ENCODE peak calls at places on chromosomes 12 and 14, in five cellular contexts. One of them, this sample, is unnamed.

GRCh38 chr14:100375273-100375962 is 52.3 kb downstream of the SLC25A47 start:
- DNase-seq in thyroid gland: peak; percentile 73
- DNase-seq in tibial artery: peak; percentile 78
- DNase-seq in astrocyte: peak; percentile 96
- DNase-seq in testis: no peak
- DNase-seq in this sample: peak; percentile 55

GRCh38 chr14:23284654-23285529 is 1.0 kb downstream of the HOMEZ start:
- DNase-seq in thyroid gland: no peak
- DNase-seq in tibial artery: no peak
- DNase-seq in astrocyte: no peak
- DNase-seq in testis: peak; percentile 37
- DNase-seq in this sample: no peak

GRCh38 chr12:44765796-44766195 is 110.3 kb downstream of the NELL2 start:
- DNase-seq in thyroid gland: no peak
- DNase-seq in tibial artery: no peak
- DNase-seq in astrocyte: no peak
- DNase-seq in testis: no peak
- DNase-seq in this sample: no peak

GRCh38 chr12:89706551-89707348 is 1.9 kb downstream of the ATP2B1 start:
- DNase-seq in thyroid gland: peak; percentile 44
- DNase-seq in tibial artery: no peak
- DNase-seq in astrocyte: peak; percentile 22
- DNase-seq in testis: peak; percentile 71
- DNase-seq in this sample: no peak

GRCh38 chr12:93002278-93003054 is 73.4 kb upstream of the EEA1 start:
- DNase-seq in thyroid gland: no peak
- DNase-seq in tibial artery: peak; percentile 41
- DNase-seq in astrocyte: peak; percentile 98
- DNase-seq in testis: peak; percentile 49
- DNase-seq in this sample: no peak

GRCh38 chr12:46764005-46764404 is 61.8 kb downstream of the SLC38A4 start:
- DNase-seq in thyroid gland: no peak
- DNase-seq in tibial artery: no peak
- DNase-seq in astrocyte: no peak
- DNase-seq in testis: no peak
- DNase-seq in this sample: no peak

GRCh38 chr14:26987734-26988363 is 390.0 kb upstream of the NOVA1 start:
- DNase-seq in thyroid gland: no peak
- DNase-seq in tibial artery: no peak
- DNase-seq in astrocyte: no peak
- DNase-seq in testis: no peak
- DNase-seq in this sample: no peak

GRCh38 chr14:71103662-71104484 is 196.6 kb downstream of the PCNX1 start:
- DNase-seq in thyroid gland: no peak
- DNase-seq in tibial artery: no peak
- DNase-seq in astrocyte: peak; percentile 44
- DNase-seq in testis: no peak
- DNase-seq in this sample: no peak

GRCh38 chr14:68373847-68374582 is 418.9 kb downstream of the ZFP36L1 start:
- DNase-seq in thyroid gland: no peak
- DNase-seq in tibial artery: no peak
- DNase-seq in astrocyte: no peak
- DNase-seq in testis: no peak
- DNase-seq in this sample: no peak

GRCh38 chr12:4448943-4449861 is 3.6 kb upstream of the FGF6 start:
- DNase-seq in thyroid gland: no peak
- DNase-seq in tibial artery: no peak
- DNase-seq in astrocyte: no peak
- DNase-seq in testis: no peak
- DNase-seq in this sample: no peak

GRCh38 chr12:1579626-1580025 is 14.8 kb downstream of the FBXL14 start:
- DNase-seq in thyroid gland: no peak
- DNase-seq in tibial artery: no peak
- DNase-seq in astrocyte: peak; percentile 59
- DNase-seq in testis: no peak
- DNase-seq in this sample: no peak

GRCh38 chr12:47361389-47362031 is 281.8 kb upstream of the AMIGO2 start:
- DNase-seq in thyroid gland: no peak
- DNase-seq in tibial artery: no peak
- DNase-seq in astrocyte: no peak
- DNase-seq in testis: peak; percentile 34
- DNase-seq in this sample: no peak

GRCh38 chr12:109678732-109679131 is 34.9 kb upstream of the FAM222A start:
- DNase-seq in thyroid gland: no peak
- DNase-seq in tibial artery: no peak
- DNase-seq in astrocyte: no peak
- DNase-seq in testis: no peak
- DNase-seq in this sample: no peak

GRCh38 chr14:22871200-22871961 is at the start of gene LRP10:
- DNase-seq in thyroid gland: peak; percentile 97
- DNase-seq in tibial artery: peak; percentile 96
- DNase-seq in astrocyte: peak; percentile 74
- DNase-seq in testis: peak; percentile 96
- DNase-seq in this sample: peak; percentile 93

GRCh38 chr14:96567289-96567899 is 65.2 kb downstream of the PAPOLA start:
- DNase-seq in thyroid gland: no peak
- DNase-seq in tibial artery: no peak
- DNase-seq in astrocyte: peak; percentile 13
- DNase-seq in testis: no peak
- DNase-seq in this sample: no peak

GRCh38 chr12:38771871-38772270 is 133.5 kb downstream of the CPNE8 start:
- DNase-seq in thyroid gland: no peak
- DNase-seq in tibial artery: no peak
- DNase-seq in astrocyte: no peak
- DNase-seq in testis: no peak
- DNase-seq in this sample: no peak

GRCh38 chr12:110813756-110814155 is 33.0 kb upstream of the CCDC63 start:
- DNase-seq in thyroid gland: no peak
- DNase-seq in tibial artery: no peak
- DNase-seq in astrocyte: no peak
- DNase-seq in testis: no peak
- DNase-seq in this sample: no peak

GRCh38 chr12:77777274-77777673 is 53.4 kb upstream of the NAV3 start:
- DNase-seq in thyroid gland: no peak
- DNase-seq in tibial artery: no peak
- DNase-seq in astrocyte: peak; percentile 45
- DNase-seq in testis: no peak
- DNase-seq in this sample: no peak

GRCh38 chr12:132710062-132710421 is 600 bp upstream of the PGAM5 start:
- DNase-seq in thyroid gland: no peak
- DNase-seq in tibial artery: no peak
- DNase-seq in astrocyte: no peak
- DNase-seq in testis: peak; percentile 46
- DNase-seq in this sample: peak; percentile 29

GRCh38 chr12:96366255-96366654 is 34.0 kb downstream of the CDK17 start:
- DNase-seq in thyroid gland: no peak
- DNase-seq in tibial artery: no peak
- DNase-seq in astrocyte: no peak
- DNase-seq in testis: no peak
- DNase-seq in this sample: no peak

GRCh38 chr12:106110626-106111300 is 28.0 kb downstream of the NUAK1 start:
- DNase-seq in thyroid gland: no peak
- DNase-seq in tibial artery: no peak
- DNase-seq in astrocyte: no peak
- DNase-seq in testis: no peak
- DNase-seq in this sample: no peak

GRCh38 chr12:24902521-24903304 is 46.2 kb downstream of the BCAT1 start:
- DNase-seq in thyroid gland: no peak
- DNase-seq in tibial artery: no peak
- DNase-seq in astrocyte: peak; percentile 40
- DNase-seq in testis: no peak
- DNase-seq in this sample: no peak

DNA sequence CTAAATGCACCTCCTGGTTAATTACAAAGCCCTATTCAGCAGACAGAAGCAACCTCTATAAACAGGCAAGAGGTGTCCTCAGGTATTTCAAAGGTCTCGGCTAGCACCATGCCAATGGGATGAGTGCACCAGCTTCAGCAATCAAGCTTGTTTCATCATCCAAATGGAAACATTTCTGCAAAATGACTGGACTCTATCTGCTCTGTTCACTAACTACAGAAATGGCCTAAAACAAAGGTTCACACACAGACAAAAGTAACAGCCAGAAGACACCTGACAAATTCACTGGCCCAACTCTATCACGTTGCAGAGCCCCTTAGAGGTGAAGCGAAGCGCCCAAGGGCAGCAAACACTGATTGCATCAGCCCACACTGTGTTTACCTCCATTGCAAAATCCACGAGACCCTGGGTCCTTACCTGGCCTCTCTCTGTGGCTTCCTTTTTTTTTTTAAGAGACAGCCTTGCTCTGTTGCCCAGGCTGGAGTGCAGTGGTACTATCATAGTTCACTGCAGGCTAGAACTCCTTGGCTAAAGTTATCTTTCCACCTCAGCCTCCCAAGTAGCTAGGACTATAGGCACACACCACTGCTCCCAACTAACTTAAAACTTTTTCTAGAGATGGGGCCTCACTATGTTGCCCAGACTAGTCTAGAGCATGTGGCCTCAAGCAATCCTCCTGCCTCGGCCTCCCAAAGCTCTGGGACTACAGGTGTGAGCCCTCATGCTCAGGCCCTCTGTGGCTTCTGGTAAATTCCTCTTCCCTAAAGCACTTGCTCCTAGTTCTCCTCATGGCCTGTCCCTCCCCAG is 8.5 kb upstream of the SYNE3 start:
- DNase-seq in thyroid gland: no peak
- DNase-seq in tibial artery: no peak
- DNase-seq in astrocyte: no peak
- DNase-seq in testis: no peak
- DNase-seq in this sample: no peak
- H3K27ac ChIP-seq in thyroid gland: peak overlapping the region; percentile 74
- H3K27ac ChIP-seq in tibial artery: no peak overlapping the region
- H3K27ac ChIP-seq in astrocyte: no peak overlapping the region
- H3K27ac ChIP-seq in testis: no peak overlapping the region
- H3K27ac ChIP-seq in this sample: no peak overlapping the region

DNA sequence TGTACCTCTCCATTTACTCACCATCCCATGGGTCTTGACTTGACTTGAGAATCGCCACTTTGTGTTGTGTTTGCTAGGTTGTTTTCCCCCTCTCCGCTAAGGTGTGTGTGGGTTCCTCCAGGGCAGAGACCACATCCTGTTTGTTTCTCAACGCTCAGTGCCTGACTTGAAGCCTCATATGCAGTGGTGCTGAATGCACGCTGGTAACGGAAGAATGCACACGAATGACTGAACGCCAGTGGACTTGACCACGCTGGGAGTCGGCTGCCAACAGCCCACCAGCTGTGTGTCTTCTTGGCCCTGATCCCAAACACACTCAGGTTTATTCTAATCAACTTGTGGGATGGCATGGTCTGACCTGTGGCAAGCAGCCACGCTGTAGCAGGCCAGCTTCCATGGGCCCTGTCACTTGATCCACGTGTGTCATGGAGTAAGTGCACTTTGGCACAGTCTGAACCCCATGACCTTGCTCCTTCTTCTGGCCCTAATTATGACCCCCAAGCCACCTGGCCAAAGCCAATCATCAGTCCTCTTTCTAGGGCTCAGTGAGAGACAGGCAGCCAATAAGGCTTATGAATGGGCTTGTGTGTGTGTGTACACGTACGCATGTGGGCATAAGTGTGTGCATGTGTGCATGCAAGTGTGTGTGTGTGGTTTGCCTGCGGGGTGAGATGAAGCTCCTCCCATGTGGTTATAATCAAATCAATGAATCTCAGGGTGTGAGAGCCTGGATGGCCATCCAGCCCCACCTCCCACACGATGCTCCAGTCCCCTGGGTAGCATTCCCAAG is 6.3 kb upstream of the TC2N start:
- DNase-seq in thyroid gland: peak; percentile 74
- DNase-seq in tibial artery: no peak
- DNase-seq in astrocyte: no peak
- DNase-seq in testis: no peak
- DNase-seq in this sample: peak; percentile 55
- H3K4me3 ChIP-seq in thyroid gland: no peak overlapping the region
- H3K4me3 ChIP-seq in tibial artery: no peak overlapping the region
- H3K4me3 ChIP-seq in astrocyte: no peak overlapping the region
- H3K4me3 ChIP-seq in testis: no peak overlapping the region
- H3K4me3 ChIP-seq in this sample: no peak overlapping the region

DNA sequence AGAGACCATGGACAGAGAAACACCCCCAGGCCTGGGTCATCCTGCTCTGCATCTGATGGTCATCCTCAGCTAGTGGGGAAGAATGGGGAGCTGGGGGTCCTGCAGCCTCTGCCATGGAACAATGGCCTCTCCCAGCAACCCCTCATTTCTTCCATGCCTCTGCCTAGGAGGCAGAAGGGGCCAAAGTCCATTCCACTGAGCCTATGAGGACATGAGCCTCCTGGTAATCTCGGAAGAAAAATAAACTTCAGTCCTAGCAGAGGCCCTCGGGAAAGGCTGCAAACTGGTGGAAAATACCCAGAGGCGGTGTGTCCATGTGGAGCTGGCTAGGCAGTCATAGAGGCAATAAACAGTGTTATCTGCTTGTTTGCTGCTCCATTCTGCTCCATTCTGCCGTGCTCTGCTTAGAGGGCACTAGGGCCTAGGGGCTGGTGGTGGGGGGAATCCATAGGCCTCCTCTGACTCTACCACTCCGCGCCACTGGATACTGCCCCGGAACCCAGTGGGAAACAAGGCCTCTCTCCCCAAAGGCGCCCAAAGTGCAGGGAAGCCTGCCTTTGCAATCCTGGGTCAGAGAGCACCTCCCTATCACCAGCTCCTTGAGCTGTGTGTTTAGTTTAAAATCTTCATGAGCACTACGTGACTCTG is 4.5 kb downstream of the PGF start:
- DNase-seq in thyroid gland: no peak
- DNase-seq in tibial artery: peak; percentile 13
- DNase-seq in astrocyte: no peak
- DNase-seq in testis: no peak
- DNase-seq in this sample: peak; percentile 59
- H3K4me1 ChIP-seq in thyroid gland: peaks cover 66% of the 10 kb centered on the region
- H3K4me1 ChIP-seq in tibial artery: peaks cover 80% of the 10 kb centered on the region
- H3K4me1 ChIP-seq in astrocyte: peaks cover 10% of the 10 kb centered on the region
- H3K4me1 ChIP-seq in testis: peaks cover 12% of the 10 kb centered on the region
- H3K4me1 ChIP-seq in this sample: peaks cover 43% of the 10 kb centered on the region

GRCh38 chr12:118840878-118841277 is 140.5 kb upstream of the SRRM4 start:
- DNase-seq in thyroid gland: no peak
- DNase-seq in tibial artery: no peak
- DNase-seq in astrocyte: no peak
- DNase-seq in testis: no peak
- DNase-seq in this sample: no peak
- H3K27ac ChIP-seq in thyroid gland: no peak overlapping the region
- H3K27ac ChIP-seq in tibial artery: no peak overlapping the region
- H3K27ac ChIP-seq in astrocyte: no peak overlapping the region
- H3K27ac ChIP-seq in testis: no peak overlapping the region
- H3K27ac ChIP-seq in this sample: no peak overlapping the region

DNA sequence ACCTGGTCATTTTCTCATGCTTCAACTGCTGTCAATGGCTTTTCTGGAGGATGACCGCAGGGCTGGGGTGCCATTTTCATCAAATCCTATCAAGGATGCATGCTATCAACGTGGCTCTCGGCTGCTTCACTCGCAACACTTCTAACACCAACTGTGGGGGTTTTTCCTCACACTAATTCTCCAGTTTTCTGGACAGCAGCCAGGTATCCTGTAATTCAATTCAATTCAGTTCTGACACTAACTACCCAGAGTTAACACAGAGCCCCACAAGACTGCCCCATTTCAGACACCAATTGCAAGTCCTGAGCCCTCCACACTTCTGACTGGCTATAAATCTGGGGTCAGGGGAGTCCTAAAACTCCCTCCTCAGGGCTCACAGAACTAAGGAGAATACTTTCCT is 55.3 kb upstream of the TMCC3 start:
- DNase-seq in thyroid gland: no peak
- DNase-seq in tibial artery: no peak
- DNase-seq in astrocyte: no peak
- DNase-seq in testis: no peak
- DNase-seq in this sample: no peak
- H3K4me3 ChIP-seq in thyroid gland: no peak overlapping the region
- H3K4me3 ChIP-seq in tibial artery: no peak overlapping the region
- H3K4me3 ChIP-seq in astrocyte: no peak overlapping the region
- H3K4me3 ChIP-seq in testis: no peak overlapping the region
- H3K4me3 ChIP-seq in this sample: no peak overlapping the region

This sample was measured in body of pancreas.